ENCODE peak calls at places on chromosomes 13 and 19, in seven cellular contexts. R is mammary epithelial cell, M is breast epithelium, U is H9, K is testis, F is body of pancreas, C is heart right ventricle. H is an unnamed sample. For H3K9me3 and H3K4me1, the result is how much of the 10 kb centered on the place peaks cover.

GRCh38 chr13:83773961-83774360 is 108.3 kb downstream of the SLITRK1 start:
- DNase-seq in U (no peak), C (no peak), R (no peak), M (no peak), K (no peak), F (no peak), H (no peak)

GRCh38 chr19:49390131-49390977 is 2.3 kb downstream of the KASH5 start:
- DNase-seq in K (no peak), R (no peak), F (peak), U (no peak), C (no peak), M (no peak), H (no peak)

GRCh38 chr13:30739646-30740642 is 4.6 kb downstream of the ALOX5AP start:
- DNase-seq in R (peak), F (no peak), C (no peak), M (no peak), U (no peak), K (no peak), H (peak)

GRCh38 chr13:75357576-75358295 is 124.2 kb downstream of the TBC1D4 start:
- DNase-seq in F (no peak), K (peak), R (peak), U (peak), M (no peak), C (no peak), H (peak)

GRCh38 chr13:44715287-44716224 is 139.4 kb upstream of the TSC22D1 start:
- DNase-seq in C (no peak), U (no peak), M (peak), F (no peak), R (no peak), K (peak), H (no peak)

GRCh38 chr19:12567951-12568350 is 16.7 kb upstream of the ZNF564 start:
- DNase-seq in U (no peak), F (no peak), K (no peak), M (no peak), C (no peak), R (no peak), H (no peak)

GRCh38 chr19:11927227-11927626 is 2.3 kb downstream of the ZNF700 start:
- DNase-seq in U (no peak), M (no peak), K (no peak), C (no peak), R (no peak), F (no peak), H (no peak)

GRCh38 chr13:98581971-98582702 is 5.2 kb upstream of the STK24 start:
- DNase-seq in K (no peak), U (no peak), M (no peak), R (peak), C (no peak), F (no peak), H (no peak)

GRCh38 chr19:47247308-47247990 is 8.9 kb upstream of the CCDC9 start:
- DNase-seq in M (peak), K (peak), R (peak), U (peak), F (peak), C (peak), H (peak)

GRCh38 chr19:53521373-53522202 is 16.4 kb upstream of the ZNF331 start:
- DNase-seq in C (no peak), M (no peak), F (peak), R (no peak), K (no peak), U (no peak), H (no peak)

GRCh38 chr19:38805180-38805579 is 7.6 kb downstream of the LGALS4 start:
- DNase-seq in K (no peak), M (no peak), R (no peak), C (no peak), U (no peak), F (no peak), H (no peak)

GRCh38 chr13:78139765-78140164 is 221.1 kb upstream of the EDNRB start:
- DNase-seq in R (no peak), K (no peak), M (no peak), F (no peak), U (no peak), C (no peak), H (no peak)

GRCh38 chr19:1862424-1863307 is 713 bp downstream of the KLF16 start:
- DNase-seq in U (no peak), R (no peak), K (no peak), C (no peak), M (no peak), F (peak), H (peak)

GRCh38 chr19:7748756-7749155 is 1.4 kb upstream of the CD209 start:
- DNase-seq in F (no peak), K (peak), U (peak), M (no peak), C (no peak), R (peak), H (peak)

GRCh38 chr19:46611791-46612190 is 10.7 kb downstream of the CALM3 start:
- DNase-seq in F (no peak), C (no peak), R (no peak), U (no peak), M (no peak), K (no peak), H (peak)

GRCh38 chr13:96200810-96201209 is 110.9 kb downstream of the HS6ST3 start:
- DNase-seq in K (no peak), U (no peak), C (no peak), F (no peak), R (no peak), M (no peak), H (no peak)

GRCh38 chr19:50377051-50377441 is 789 bp downstream of the NR1H2 start:
- DNase-seq in R (no peak), U (no peak), K (peak), C (no peak), M (peak), F (peak), H (peak)

GRCh38 chr13:28138012-28138755 is at the start of gene PAN3:
- DNase-seq in K (peak), U (peak), R (peak), F (peak), M (peak), C (peak), H (peak)

GRCh38 chr13:101258071-101258470 is 158.2 kb downstream of the NALCN start:
- DNase-seq in F (no peak), M (no peak), U (peak), C (no peak), K (no peak), R (peak), H (peak)

GRCh38 chr13:48527955-48528354 is 4.9 kb downstream of the RCBTB2 start:
- DNase-seq in K (no peak), U (no peak), M (no peak), F (no peak), R (no peak), C (no peak), H (no peak)

GRCh38 chr13:72920097-72920496 is 138.2 kb downstream of the PIBF1 start:
- DNase-seq in R (peak), C (peak), U (no peak), F (peak), M (no peak), K (no peak), H (no peak)

GRCh38 chr13:75368167-75368566 is 113.8 kb downstream of the TBC1D4 start:
- DNase-seq in R (peak), K (peak), F (no peak), C (peak), M (no peak), U (no peak), H (no peak)

GRCh38 chr19:57949296-57949695 is 1.8 kb upstream of the ZNF256 start:
- DNase-seq in C (no peak), R (no peak), F (no peak), M (no peak), K (no peak), U (no peak), H (no peak)

GRCh38 chr19:57949702-57950101 is 2.2 kb upstream of the ZNF256 start:
- DNase-seq in R (no peak), F (no peak), C (no peak), K (no peak), U (no peak), M (no peak), H (no peak)

GRCh38 chr19:57947419-57948134 is at the start of gene ZNF256:
- DNase-seq in R (peak), C (peak), U (peak), M (peak), K (peak), F (peak), H (peak)

GRCh38 chr19:57947088-57947418 is 453 bp downstream of the ZNF256 start:
- DNase-seq in F (no peak), R (peak), K (no peak), U (no peak), C (no peak), M (no peak), H (no peak)

GRCh38 chr19:57946316-57946715 is 1.2 kb downstream of the ZNF256 start:
- DNase-seq in M (no peak), U (no peak), K (no peak), R (no peak), C (no peak), F (no peak), H (no peak)
- H3K9me3 ChIP-seq in M (half or more), U (under half), K (under half), R (under half), C (under half), F (under half), H (under half)

DNA sequence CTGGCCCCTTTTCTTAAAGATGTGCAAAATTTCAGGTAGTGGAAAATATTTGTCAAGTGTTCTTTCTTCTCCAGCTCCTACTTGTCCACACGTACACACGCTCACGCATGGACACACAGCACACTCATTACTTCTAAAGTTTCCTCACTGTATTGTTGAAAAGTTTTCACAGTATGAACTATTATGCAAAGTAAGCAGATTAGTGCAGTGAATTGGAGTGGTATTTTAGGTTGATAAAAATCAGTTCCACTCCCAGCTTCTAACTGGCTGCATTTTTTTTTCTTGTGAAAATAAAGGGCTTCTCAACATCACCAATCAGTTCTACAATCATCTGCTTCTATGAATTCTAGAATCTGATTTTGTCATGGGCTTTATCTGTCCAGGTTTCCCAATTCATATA is 264.5 kb downstream of the DCT start:
- DNase-seq in M (no peak), K (no peak), F (no peak), C (no peak), U (no peak), R (no peak), H (no peak)
- TF ChIP-seq CTCF in M (no peak), K (no peak), F (no peak), C (no peak), U (no peak), R (no peak), H (no peak)

GRCh38 chr13:51803422-51804294 is at the start of gene DHRS12:
- DNase-seq in U (peak), M (peak), C (peak), K (peak), R (peak), F (peak), H (peak)
- H3K4me1 ChIP-seq in U (under half), M (under half), C (under half), K (under half), R (under half), F (half or more), H (under half)

GRCh38 chr19:58243351-58243750 is 14.6 kb downstream of the ZNF544 start:
- DNase-seq in R (no peak), K (no peak), U (no peak), C (no peak), F (no peak), M (no peak), H (no peak)
- H3K9me3 ChIP-seq in R (under half), K (under half), U (under half), C (half or more), F (under half), M (half or more), H (half or more)

DNA sequence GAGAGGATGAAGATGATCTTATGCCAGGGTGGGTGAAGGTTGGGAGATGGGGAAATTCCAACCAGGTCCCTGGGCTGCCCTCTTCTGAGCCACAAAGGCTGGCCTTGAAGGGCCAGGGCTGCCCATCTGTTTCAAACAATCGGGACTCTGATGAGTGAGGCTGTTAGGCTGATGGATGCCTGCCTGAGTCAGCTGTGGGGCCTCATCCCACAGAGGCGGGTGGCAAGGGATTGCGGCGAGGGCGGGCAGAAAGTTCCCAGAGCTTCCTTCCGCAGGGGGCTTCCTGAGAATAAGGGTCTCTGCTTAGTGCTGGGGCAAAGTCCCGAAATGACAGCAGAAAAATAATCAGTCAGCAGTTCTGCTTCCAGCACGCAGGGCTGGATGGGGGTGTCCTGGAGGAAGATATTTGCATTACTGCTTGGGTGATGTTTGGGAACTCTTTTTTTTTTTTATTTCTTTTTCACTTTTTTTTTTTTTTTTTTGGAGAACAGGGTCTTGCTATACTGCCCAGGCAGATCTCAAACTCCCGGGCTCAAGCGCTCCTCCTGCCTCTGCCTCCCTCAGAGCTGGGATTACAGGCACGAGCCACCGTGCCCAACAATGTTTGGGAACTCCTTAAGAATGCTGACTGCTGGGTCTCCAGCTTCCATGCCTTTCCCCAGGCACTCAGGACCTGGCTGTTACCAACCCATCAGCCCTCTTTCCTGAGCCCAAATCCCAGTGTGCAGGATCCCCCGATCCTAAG is 14.1 kb downstream of the SH3GL1 start:
- DNase-seq in M (no peak), F (no peak), U (no peak), C (no peak), K (no peak), R (no peak), H (no peak)
- TF ChIP-seq CTCF in M (peak), F (no peak), U (no peak), C (no peak), K (no peak), R (no peak), H (peak)

DNA sequence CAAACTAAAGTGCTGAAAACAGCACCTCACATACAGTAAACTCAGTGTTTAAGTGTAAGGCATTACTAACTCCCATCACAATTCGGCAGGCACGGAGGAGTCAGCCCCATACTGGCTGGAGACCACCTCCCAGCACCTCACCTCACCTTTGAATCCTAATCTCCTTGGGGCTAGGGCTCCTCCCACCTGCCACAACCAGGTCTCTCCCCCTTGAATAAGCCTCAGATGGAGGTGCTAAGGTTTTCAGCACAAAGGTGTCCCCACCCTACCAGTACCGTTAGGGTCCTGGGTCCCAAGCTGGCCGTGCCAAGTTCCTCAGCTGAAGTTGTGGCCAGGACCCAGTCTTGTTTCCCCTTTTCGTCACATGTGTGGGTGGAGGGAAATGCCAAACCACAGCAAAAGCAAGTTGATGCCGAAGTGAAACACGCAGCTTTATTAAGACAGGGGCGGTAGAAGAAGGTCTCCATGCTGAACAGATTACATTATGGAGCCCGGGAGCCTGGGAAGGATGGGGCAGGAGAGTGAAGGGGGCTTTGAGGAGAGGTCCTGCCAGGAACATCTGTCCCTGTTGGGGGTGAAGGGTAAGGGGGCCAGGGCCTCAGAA is at the start of gene IGFLR1:
- DNase-seq in U (no peak), M (no peak), K (no peak), C (no peak), F (no peak), R (no peak), H (no peak)
- H3K4me1 ChIP-seq in U (under half), M (under half), K (under half), C (under half), F (under half), R (under half), H (under half)

DNA sequence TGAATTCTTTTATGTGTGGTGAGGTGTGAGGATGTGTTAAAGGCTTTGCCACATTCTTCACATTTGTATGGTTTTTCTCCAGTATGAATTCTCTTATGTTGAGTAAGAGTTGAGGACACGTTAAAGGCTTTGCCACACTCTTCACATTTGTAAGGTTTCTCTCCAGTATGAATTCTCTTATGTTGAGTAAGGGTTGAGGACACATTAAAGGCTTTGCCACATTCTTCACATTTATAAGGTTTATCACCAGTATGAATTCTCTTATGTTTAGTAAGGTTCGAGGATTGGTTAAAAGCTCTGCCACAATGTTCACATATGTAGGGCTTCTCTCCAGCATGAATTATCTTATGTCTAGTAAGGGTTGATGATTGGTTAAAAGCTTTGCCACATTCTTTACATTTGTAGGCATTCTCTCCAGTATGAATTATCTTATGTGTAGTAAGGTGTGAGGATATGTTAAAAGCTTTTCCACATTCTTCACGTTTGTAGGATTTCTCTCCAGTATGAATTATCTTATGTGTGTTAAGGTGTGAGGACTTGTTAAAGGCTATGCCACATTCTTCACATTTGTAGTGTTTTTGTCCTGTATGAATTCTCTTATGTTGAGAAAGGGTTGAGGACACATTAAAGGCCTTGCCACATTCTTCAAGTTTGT is 27.1 kb downstream of the ZNF724 start:
- DNase-seq in R (peak), U (no peak), C (no peak), K (no peak), F (no peak), M (no peak), H (no peak)
- H3K9me3 ChIP-seq in R (half or more), U (half or more), C (half or more), K (under half), F (under half), M (half or more), H (half or more)

GRCh38 chr19:58408152-58409009 is at the start of gene ZNF584:
- DNase-seq in C (peak), M (peak), U (peak), F (peak), R (peak), K (peak), H (peak)

GRCh38 chr19:58409010-58409790 is 751 bp downstream of the ZNF584 start:
- DNase-seq in U (peak), R (no peak), F (no peak), C (no peak), M (no peak), K (peak), H (peak)

GRCh38 chr19:58401825-58402433 is 6.5 kb downstream of the RNF225 start:
- DNase-seq in R (no peak), K (no peak), C (no peak), F (no peak), M (no peak), U (no peak), H (no peak)

GRCh38 chr19:58407658-58408151 is 744 bp upstream of the ZNF584 start:
- DNase-seq in C (no peak), K (peak), F (no peak), U (peak), R (no peak), M (no peak), H (peak)

GRCh38 chr19:58406818-58407657 is 1.4 kb upstream of the ZNF584 start:
- DNase-seq in U (peak), K (no peak), R (no peak), M (no peak), F (no peak), C (no peak), H (peak)
- TF ChIP-seq CTCF in U (peak), K (no peak), R (peak), M (peak), F (no peak), C (peak), H (peak)

DNA sequence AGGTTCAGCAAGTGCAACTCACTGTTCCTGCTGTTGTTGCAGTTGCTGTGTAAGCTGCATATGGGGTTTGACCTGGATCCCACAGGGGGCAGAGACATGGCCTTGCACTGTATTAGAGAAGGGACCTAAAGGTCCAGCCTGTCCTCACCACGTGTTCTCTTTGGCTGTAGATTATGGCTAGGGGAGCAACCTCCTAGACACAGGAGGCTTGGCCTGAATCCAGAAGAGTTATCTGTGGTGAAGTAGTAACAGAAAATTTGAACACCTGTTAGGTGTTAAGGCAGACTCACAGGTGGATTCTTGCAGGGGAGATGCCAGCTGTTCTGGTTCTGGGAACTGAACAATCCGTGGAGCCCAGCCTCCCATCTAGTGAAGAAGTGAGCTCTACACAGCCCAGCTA is 3.4 kb upstream of the CYP4F11 start:
- DNase-seq in K (no peak), R (no peak), C (no peak), U (no peak), M (no peak), F (no peak), H (no peak)
- H3K4me1 ChIP-seq in K (under half), R (under half), C (under half), U (under half), M (under half), F (under half), H (under half)